ENCODE peak calls at places on chromosomes 6 and 20, in five cellular contexts. Q, L, B, X and I are unnamed samples.

GRCh38 chr20:36861875-36862801 is 13.8 kb upstream of the TLDC2 start:
- DNase-seq in Q (peak), L (peak), B (no peak), X (peak), I (peak)

GRCh38 chr20:9359561-9360308 is 154.7 kb upstream of the LAMP5 start:
- DNase-seq in Q (peak), L (peak), B (no peak), X (peak), I (peak)

GRCh38 chr20:63847374-63848002 is 13.8 kb upstream of the ABHD16B start:
- DNase-seq in Q (peak), L (no peak), B (no peak), X (no peak), I (peak)

GRCh38 chr6:95777338-95777737 is 200.0 kb downstream of the MANEA start:
- DNase-seq in Q (no peak), L (no peak), B (no peak), X (no peak), I (no peak)

GRCh38 chr20:34574861-34575260 is 16.3 kb downstream of the MAP1LC3A start:
- DNase-seq in Q (no peak), L (no peak), B (no peak), X (no peak), I (no peak)

GRCh38 chr20:54345301-54345724 is 130.1 kb upstream of the DOK5 start:
- DNase-seq in Q (no peak), L (peak), B (no peak), X (peak), I (peak)

GRCh38 chr6:24887520-24887919 is 48.2 kb downstream of the RIPOR2 start:
- DNase-seq in Q (no peak), L (no peak), B (no peak), X (no peak), I (peak)

GRCh38 chr20:16265334-16265733 is 307.9 kb downstream of the KIF16B start:
- DNase-seq in Q (no peak), L (no peak), B (no peak), X (no peak), I (no peak)

GRCh38 chr6:119147101-119148053 is 68.9 kb upstream of the FAM184A start:
- DNase-seq in Q (peak), L (peak), B (no peak), X (peak), I (peak)

GRCh38 chr6:39850897-39851296 is 58.7 kb downstream of the DAAM2 start:
- DNase-seq in Q (no peak), L (no peak), B (no peak), X (peak), I (no peak)

GRCh38 chr6:138600726-138601125 is 101.4 kb upstream of the NHSL1 start:
- DNase-seq in Q (no peak), L (peak), B (no peak), X (peak), I (peak)

GRCh38 chr6:130136803-130137202 is 85.9 kb downstream of the SAMD3 start:
- DNase-seq in Q (no peak), L (peak), B (no peak), X (peak), I (no peak)